ENCODE peak calls at places on chromosomes 6 and 20, in four cellular contexts. J is A549, X is HepG2, Z is GM12878. B is an unnamed sample.

GRCh38 chr6:139247618-139248017 is 44.2 kb downstream of the TXLNB start:
- DNase-seq in J (no peak), Z (no peak), X (no peak), B (no peak)

GRCh38 chr6:154197176-154197850 is 158.3 kb downstream of the OPRM1 start:
- DNase-seq in Z (no peak), J (no peak), X (no peak), B (no peak)

GRCh38 chr6:10140824-10141223 is 274.1 kb downstream of the TFAP2A start:
- DNase-seq in Z (no peak), J (no peak), X (no peak), B (no peak)

GRCh38 chr20:46592580-46593362 is 42.3 kb upstream of the OCSTAMP start:
- DNase-seq in Z (no peak), X (peak; percentile 36), J (no peak), B (no peak)

GRCh38 chr6:22966711-22967110 is 397.3 kb downstream of the HDGFL1 start:
- DNase-seq in X (no peak), Z (no peak), J (no peak), B (no peak)

GRCh38 chr6:168004945-168005344 is 7.5 kb downstream of the KIF25 start:
- DNase-seq in X (no peak), Z (no peak), J (no peak), B (no peak)

GRCh38 chr6:116111552-116112528 is 11.2 kb downstream of the NT5DC1 start:
- DNase-seq in X (peak; percentile 60), Z (no peak), J (peak; percentile 8), B (peak; percentile 26)

GRCh38 chr6:20678831-20679352 is 144.6 kb downstream of the CDKAL1 start:
- DNase-seq in X (peak; percentile 12), J (no peak), Z (no peak), B (no peak)

GRCh38 chr6:15872252-15873103 is 209.7 kb upstream of the DTNBP1 start:
- DNase-seq in X (no peak), Z (no peak), J (no peak), B (no peak)

GRCh38 chr6:148747145-148747492 is 289 bp downstream of the UST start:
- DNase-seq in X (no peak), J (peak; percentile 14), Z (no peak), B (peak; percentile 34)

GRCh38 chr6:88848870-88849269 is 114.5 kb downstream of the RNGTT start:
- DNase-seq in J (no peak), Z (no peak), X (no peak), B (peak; percentile 28)

GRCh38 chr6:149354009-149354408 is 36.5 kb downstream of the TAB2 start:
- DNase-seq in X (no peak), J (no peak), Z (no peak), B (no peak)

DNA sequence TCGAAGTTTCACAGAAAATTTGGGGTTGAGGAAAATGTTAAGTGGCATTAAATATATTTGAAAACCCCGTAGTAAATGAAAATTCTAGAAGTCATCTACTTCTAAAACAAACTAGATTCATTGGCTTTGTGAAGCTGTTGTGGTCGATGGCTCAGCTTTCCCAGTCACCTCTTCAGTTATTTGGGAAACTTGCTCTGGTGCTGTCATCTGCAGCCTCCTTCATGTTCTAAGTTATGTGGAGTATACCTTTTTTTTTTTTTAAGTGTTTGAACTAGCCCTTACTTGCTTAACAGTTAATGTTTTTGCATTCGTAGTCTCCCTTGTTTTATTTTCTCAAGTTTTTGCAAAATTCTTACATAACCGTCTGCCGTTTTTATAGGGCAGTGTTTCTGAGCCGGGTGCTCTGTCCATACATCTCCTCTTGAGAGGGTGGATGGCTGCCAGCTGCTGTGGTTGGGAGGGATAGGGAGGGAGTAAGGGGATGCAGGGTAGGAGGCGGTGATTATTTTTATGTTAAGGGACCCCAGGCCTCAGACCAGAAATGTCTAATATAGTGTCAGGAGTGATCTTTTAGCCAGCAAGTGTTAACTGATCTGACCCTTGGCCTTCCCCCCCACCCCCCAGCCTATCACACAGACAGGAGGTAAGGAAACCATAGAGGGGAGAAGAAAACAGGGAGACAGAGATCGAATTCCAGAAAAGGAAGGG is 7.1 kb downstream of the RREB1 start:
- DNase-seq in J (no peak), Z (no peak), X (no peak), B (no peak)
- TF ChIP-seq PBX3 in J (no peak), Z (no peak), X (no peak), B (no peak)

DNA sequence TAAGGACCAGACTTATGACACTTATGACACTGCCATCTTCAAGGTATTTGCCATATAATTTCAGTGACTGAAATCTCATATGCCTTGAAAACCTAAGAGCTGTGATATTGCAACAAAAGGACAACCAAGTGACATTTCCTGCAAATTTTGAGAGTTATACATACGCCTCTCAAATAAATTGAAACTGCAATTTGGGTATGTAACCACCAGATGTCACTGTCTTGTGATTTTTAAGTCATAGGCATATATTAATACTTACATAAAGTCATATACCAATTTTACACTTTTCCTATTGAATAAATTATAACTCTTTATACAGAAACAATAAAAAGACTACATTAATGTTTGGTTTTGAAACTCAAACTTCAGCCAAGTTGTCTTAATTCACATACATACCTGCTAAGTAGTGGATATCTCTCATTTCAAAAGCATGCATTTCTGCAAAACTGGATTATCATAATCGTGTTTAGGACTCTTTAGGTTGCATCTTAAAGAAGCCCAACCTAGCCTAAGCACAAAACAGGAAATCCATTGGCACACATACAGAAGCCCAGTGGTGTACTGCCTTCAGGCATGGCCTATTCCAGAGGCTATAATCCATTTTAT is 180.2 kb downstream of the PACRG start:
- DNase-seq in Z (no peak), X (peak; percentile 7), J (no peak), B (no peak)
- TF ChIP-seq PBX3 in Z (no peak), X (no peak), J (no peak), B (no peak)

GRCh38 chr6:11771473-11772048 is 7.0 kb downstream of the ADTRP start:
- DNase-seq in Z (no peak), X (no peak), J (no peak), B (no peak)

GRCh38 chr6:11772109-11772830 is 6.3 kb downstream of the ADTRP start:
- DNase-seq in X (no peak), Z (no peak), J (peak; percentile 64), B (no peak)

GRCh38 chr6:11769244-11769643 is 9.4 kb downstream of the ADTRP start:
- DNase-seq in J (no peak), X (no peak), Z (no peak), B (no peak)

GRCh38 chr6:11769816-11770545 is 8.6 kb downstream of the ADTRP start:
- DNase-seq in J (no peak), X (no peak), Z (no peak), B (no peak)

DNA sequence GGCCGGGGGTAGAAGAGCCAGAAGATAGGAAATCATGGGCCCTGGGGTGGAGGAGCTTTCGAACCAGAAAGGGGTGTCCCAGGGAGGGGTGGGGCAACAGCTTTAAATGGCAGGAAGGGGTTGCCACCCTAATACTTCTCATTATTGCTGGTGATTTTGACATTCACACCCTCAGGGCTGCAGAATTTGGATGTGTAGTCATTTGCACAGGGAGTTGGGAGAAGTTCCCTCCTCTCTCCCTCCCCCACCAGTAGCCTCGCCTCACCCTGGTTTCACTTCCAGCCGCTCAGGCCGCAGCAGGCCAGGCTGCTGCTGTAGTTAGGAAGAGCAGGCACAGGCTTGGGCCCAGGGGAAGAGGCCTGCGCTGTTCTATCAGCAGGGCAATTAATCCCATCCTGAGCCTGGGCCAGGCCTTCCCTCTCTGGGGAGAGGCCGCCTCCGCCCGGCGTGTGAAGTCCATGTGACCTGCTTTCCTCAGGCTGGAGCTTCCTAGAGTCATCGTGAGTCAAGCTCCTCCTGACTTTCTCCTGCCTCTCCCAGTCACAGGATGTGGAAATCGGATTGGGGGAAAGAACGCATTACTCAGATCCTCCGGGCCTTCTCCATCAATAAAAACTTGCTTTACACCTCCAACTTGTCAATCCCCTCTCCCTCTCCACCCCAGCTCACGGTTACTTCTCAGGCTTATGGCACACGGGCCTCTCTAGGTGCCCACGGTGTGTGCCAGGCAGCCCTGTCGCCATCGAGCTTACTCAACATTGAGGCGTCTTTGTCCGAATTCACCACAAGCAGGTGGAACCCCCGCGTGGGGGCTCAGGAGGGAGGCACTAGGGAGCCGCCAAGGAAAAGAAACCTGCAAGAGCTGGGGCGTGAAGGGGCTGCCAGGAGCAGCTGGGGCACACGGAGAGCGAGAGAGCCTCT is 7.8 kb downstream of the ADTRP start:
- DNase-seq in J (peak; percentile 76), X (no peak), Z (no peak), B (peak; percentile 24)
- TF ChIP-seq PBX3 in J (no peak), X (no peak), Z (no peak), B (peak; percentile 78)

DNA sequence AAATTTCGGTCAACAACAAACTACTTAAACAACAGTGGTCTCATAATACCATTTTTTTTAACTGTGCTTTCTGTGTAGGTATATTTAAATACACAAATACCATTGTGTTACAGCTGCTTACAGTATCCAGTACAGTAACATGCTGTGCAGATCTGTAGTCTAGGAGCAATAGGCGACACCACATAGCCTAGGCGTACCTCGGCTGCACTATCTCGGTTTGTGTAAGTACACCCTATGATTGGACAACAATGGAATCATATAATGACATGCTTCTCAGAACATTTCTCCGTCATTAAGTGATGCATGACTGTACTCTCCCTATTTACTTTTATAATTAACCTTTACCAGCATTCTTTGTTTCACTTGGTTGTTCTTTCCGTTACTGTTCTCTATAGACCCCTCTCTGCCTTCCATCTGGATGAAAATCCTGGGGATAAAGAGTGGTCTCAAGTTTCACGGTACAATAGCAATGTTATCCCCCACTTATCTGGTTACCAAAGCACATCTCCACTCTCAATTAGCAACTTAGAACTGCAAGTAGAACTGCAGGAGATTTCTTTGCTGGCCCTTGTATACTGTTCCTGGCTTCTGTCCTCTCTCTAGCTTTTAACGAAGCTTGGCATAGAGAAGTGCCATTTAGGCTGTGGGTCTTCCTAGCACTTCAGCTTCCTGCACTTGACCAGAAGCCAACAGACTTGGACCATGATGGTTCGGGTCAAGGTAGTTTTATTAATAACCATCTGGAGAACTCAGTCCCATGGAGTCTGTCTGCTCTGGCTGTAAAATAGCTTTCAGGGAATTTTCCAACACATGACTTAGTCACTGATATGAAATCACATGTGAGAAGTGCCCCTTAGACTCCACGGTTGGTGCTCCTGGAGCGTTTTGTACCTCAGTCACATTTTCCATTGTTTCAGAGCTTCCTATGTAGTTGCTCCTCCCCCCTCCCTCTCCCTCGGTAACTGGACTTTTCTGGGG is 80.4 kb upstream of the POPDC3 start:
- DNase-seq in J (no peak), X (no peak), Z (no peak), B (no peak)
- TF ChIP-seq PBX3 in J (no peak), X (no peak), Z (no peak), B (no peak)

GRCh38 chr20:63365601-63366509 is 4.7 kb upstream of the CHRNA4 start:
- DNase-seq in X (no peak), J (no peak), Z (no peak), B (no peak)

GRCh38 chr20:63364801-63365585 is 3.8 kb upstream of the CHRNA4 start:
- DNase-seq in X (no peak), Z (no peak), J (no peak), B (no peak)

GRCh38 chr20:63367446-63368055 is 6.4 kb upstream of the CHRNA4 start:
- DNase-seq in X (peak; percentile 39), Z (no peak), J (no peak), B (no peak)

GRCh38 chr20:63368151-63368550 is 7.0 kb upstream of the CHRNA4 start:
- DNase-seq in X (no peak), J (no peak), Z (no peak), B (no peak)

DNA sequence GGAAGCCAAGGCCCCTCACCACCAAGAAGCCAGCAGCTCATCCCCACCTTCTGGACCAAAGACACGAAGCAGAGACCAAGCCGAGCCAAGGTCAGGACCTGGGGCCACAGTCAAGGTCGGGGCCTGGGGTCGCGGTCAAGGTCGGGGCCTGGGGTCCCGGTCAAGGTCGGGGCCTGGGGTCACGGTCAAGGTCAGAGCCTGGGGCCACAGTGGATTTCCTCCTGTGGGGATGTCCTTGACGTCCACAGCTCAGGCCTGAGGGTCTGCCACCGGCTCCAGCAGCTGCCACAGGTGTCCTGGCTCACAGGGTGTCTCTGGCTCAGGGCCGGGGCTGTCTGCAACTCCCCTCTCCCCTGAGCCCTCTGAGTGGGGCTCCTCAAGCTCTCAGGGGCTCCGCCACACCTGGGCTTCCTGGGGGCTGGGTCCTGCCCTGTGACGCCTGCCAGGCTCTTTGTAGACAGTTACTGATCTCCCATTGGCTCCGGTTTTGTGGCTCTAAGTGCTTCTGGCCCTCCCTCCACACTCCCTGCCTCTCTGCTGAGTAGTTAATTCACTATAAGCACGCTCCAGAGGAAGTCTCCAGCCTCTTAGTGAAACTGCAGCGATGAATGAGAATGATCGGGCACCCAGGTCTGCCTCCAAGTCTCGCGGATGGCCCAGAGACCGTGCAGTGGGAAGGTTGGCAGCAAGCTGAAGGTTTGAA is 5.7 kb upstream of the CHRNA4 start:
- DNase-seq in X (no peak), Z (no peak), J (no peak), B (no peak)
- TF ChIP-seq PBX3 in X (no peak), Z (no peak), J (no peak), B (no peak)